ENCODE peak calls at places on chromosomes 13 and 19, in seven cellular contexts. One of them, this sample, is unnamed.

GRCh38 chr13:110447058-110447511 is 114.4 kb downstream of the RAB20 start:
- DNase-seq in H9: no peak
- DNase-seq in stimulated activated CD4-positive, alpha-beta T cell treated with anti-CD3 and anti-CD28 coated beads, Interleukin-12 subunit alpha, Interleukin-12 subunit beta, amount 100 ng/mL, for 4 hours: no peak
- DNase-seq in dermis microvascular lymphatic vessel endothelial cell: no peak
- DNase-seq in AG08396: no peak
- DNase-seq in GF-D8: no peak
- DNase-seq in GM12865: peak
- DNase-seq in this sample: no peak

GRCh38 chr19:52959613-52960295 is 2.9 kb downstream of the ZNF816 start:
- DNase-seq in GF-D8: no peak
- DNase-seq in AG08396: no peak
- DNase-seq in stimulated activated CD4-positive, alpha-beta T cell treated with anti-CD3 and anti-CD28 coated beads, Interleukin-12 subunit alpha, Interleukin-12 subunit beta, amount 100 ng/mL, for 4 hours: no peak
- DNase-seq in H9: no peak
- DNase-seq in GM12865: no peak
- DNase-seq in dermis microvascular lymphatic vessel endothelial cell: no peak
- DNase-seq in this sample: no peak

GRCh38 chr19:33436360-33437345 is 63.1 kb downstream of the CEBPG start:
- DNase-seq in stimulated activated CD4-positive, alpha-beta T cell treated with anti-CD3 and anti-CD28 coated beads, Interleukin-12 subunit alpha, Interleukin-12 subunit beta, amount 100 ng/mL, for 4 hours: no peak
- DNase-seq in AG08396: no peak
- DNase-seq in H9: no peak
- DNase-seq in GM12865: no peak
- DNase-seq in dermis microvascular lymphatic vessel endothelial cell: no peak
- DNase-seq in GF-D8: no peak
- DNase-seq in this sample: no peak

GRCh38 chr13:113949546-113949945 is 24.3 kb downstream of the C13orf46 start:
- DNase-seq in GM12865: no peak
- DNase-seq in stimulated activated CD4-positive, alpha-beta T cell treated with anti-CD3 and anti-CD28 coated beads, Interleukin-12 subunit alpha, Interleukin-12 subunit beta, amount 100 ng/mL, for 4 hours: no peak
- DNase-seq in AG08396: no peak
- DNase-seq in H9: no peak
- DNase-seq in dermis microvascular lymphatic vessel endothelial cell: no peak
- DNase-seq in GF-D8: no peak
- DNase-seq in this sample: no peak

GRCh38 chr13:30829145-30829544 is 76.9 kb upstream of the MEDAG start:
- DNase-seq in GM12865: no peak
- DNase-seq in dermis microvascular lymphatic vessel endothelial cell: no peak
- DNase-seq in GF-D8: no peak
- DNase-seq in stimulated activated CD4-positive, alpha-beta T cell treated with anti-CD3 and anti-CD28 coated beads, Interleukin-12 subunit alpha, Interleukin-12 subunit beta, amount 100 ng/mL, for 4 hours: no peak
- DNase-seq in AG08396: peak
- DNase-seq in H9: no peak
- DNase-seq in this sample: no peak

GRCh38 chr19:13044160-13044853 is 49.0 kb downstream of the NFIX start:
- DNase-seq in GM12865: no peak
- DNase-seq in dermis microvascular lymphatic vessel endothelial cell: no peak
- DNase-seq in GF-D8: no peak
- DNase-seq in H9: no peak
- DNase-seq in AG08396: no peak
- DNase-seq in stimulated activated CD4-positive, alpha-beta T cell treated with anti-CD3 and anti-CD28 coated beads, Interleukin-12 subunit alpha, Interleukin-12 subunit beta, amount 100 ng/mL, for 4 hours: no peak
- DNase-seq in this sample: peak

GRCh38 chr19:49930483-49931011 is 1.2 kb upstream of the NUP62 start:
- DNase-seq in stimulated activated CD4-positive, alpha-beta T cell treated with anti-CD3 and anti-CD28 coated beads, Interleukin-12 subunit alpha, Interleukin-12 subunit beta, amount 100 ng/mL, for 4 hours: no peak
- DNase-seq in H9: peak
- DNase-seq in dermis microvascular lymphatic vessel endothelial cell: no peak
- DNase-seq in GM12865: no peak
- DNase-seq in AG08396: no peak
- DNase-seq in GF-D8: no peak
- DNase-seq in this sample: no peak

GRCh38 chr19:5877869-5878268 is 7.5 kb upstream of the FUT5 start:
- DNase-seq in GF-D8: no peak
- DNase-seq in H9: no peak
- DNase-seq in dermis microvascular lymphatic vessel endothelial cell: no peak
- DNase-seq in AG08396: no peak
- DNase-seq in GM12865: no peak
- DNase-seq in stimulated activated CD4-positive, alpha-beta T cell treated with anti-CD3 and anti-CD28 coated beads, Interleukin-12 subunit alpha, Interleukin-12 subunit beta, amount 100 ng/mL, for 4 hours: no peak
- DNase-seq in this sample: no peak

GRCh38 chr19:54172764-54173699 is at the start of gene TMC4:
- DNase-seq in stimulated activated CD4-positive, alpha-beta T cell treated with anti-CD3 and anti-CD28 coated beads, Interleukin-12 subunit alpha, Interleukin-12 subunit beta, amount 100 ng/mL, for 4 hours: no peak
- DNase-seq in dermis microvascular lymphatic vessel endothelial cell: no peak
- DNase-seq in GF-D8: no peak
- DNase-seq in GM12865: no peak
- DNase-seq in AG08396: peak
- DNase-seq in H9: peak
- DNase-seq in this sample: no peak

GRCh38 chr19:35013820-35014754 is 14.0 kb downstream of the GRAMD1A start:
- DNase-seq in H9: no peak
- DNase-seq in dermis microvascular lymphatic vessel endothelial cell: no peak
- DNase-seq in GF-D8: peak
- DNase-seq in AG08396: no peak
- DNase-seq in stimulated activated CD4-positive, alpha-beta T cell treated with anti-CD3 and anti-CD28 coated beads, Interleukin-12 subunit alpha, Interleukin-12 subunit beta, amount 100 ng/mL, for 4 hours: no peak
- DNase-seq in GM12865: peak
- DNase-seq in this sample: peak

GRCh38 chr13:95948646-95949045 is 104.6 kb downstream of the UGGT2 start:
- DNase-seq in GM12865: no peak
- DNase-seq in H9: no peak
- DNase-seq in AG08396: no peak
- DNase-seq in dermis microvascular lymphatic vessel endothelial cell: no peak
- DNase-seq in GF-D8: no peak
- DNase-seq in stimulated activated CD4-positive, alpha-beta T cell treated with anti-CD3 and anti-CD28 coated beads, Interleukin-12 subunit alpha, Interleukin-12 subunit beta, amount 100 ng/mL, for 4 hours: no peak
- DNase-seq in this sample: no peak

GRCh38 chr19:13834308-13834790 is 39.1 kb downstream of the ZSWIM4 start:
- DNase-seq in H9: peak
- DNase-seq in GM12865: no peak
- DNase-seq in GF-D8: no peak
- DNase-seq in dermis microvascular lymphatic vessel endothelial cell: no peak
- DNase-seq in AG08396: peak
- DNase-seq in stimulated activated CD4-positive, alpha-beta T cell treated with anti-CD3 and anti-CD28 coated beads, Interleukin-12 subunit alpha, Interleukin-12 subunit beta, amount 100 ng/mL, for 4 hours: no peak
- DNase-seq in this sample: no peak

GRCh38 chr13:33752631-33753030 is 65.3 kb upstream of the RFC3 start:
- DNase-seq in stimulated activated CD4-positive, alpha-beta T cell treated with anti-CD3 and anti-CD28 coated beads, Interleukin-12 subunit alpha, Interleukin-12 subunit beta, amount 100 ng/mL, for 4 hours: no peak
- DNase-seq in H9: no peak
- DNase-seq in GM12865: no peak
- DNase-seq in AG08396: no peak
- DNase-seq in GF-D8: no peak
- DNase-seq in dermis microvascular lymphatic vessel endothelial cell: no peak
- DNase-seq in this sample: no peak

GRCh38 chr19:1272423-1273262 is 2.7 kb upstream of the FAM174C start:
- DNase-seq in GM12865: no peak
- DNase-seq in dermis microvascular lymphatic vessel endothelial cell: no peak
- DNase-seq in AG08396: no peak
- DNase-seq in H9: no peak
- DNase-seq in stimulated activated CD4-positive, alpha-beta T cell treated with anti-CD3 and anti-CD28 coated beads, Interleukin-12 subunit alpha, Interleukin-12 subunit beta, amount 100 ng/mL, for 4 hours: no peak
- DNase-seq in GF-D8: no peak
- DNase-seq in this sample: no peak

GRCh38 chr13:46071590-46072249 is 19.2 kb upstream of the ZC3H13 start:
- DNase-seq in stimulated activated CD4-positive, alpha-beta T cell treated with anti-CD3 and anti-CD28 coated beads, Interleukin-12 subunit alpha, Interleukin-12 subunit beta, amount 100 ng/mL, for 4 hours: no peak
- DNase-seq in GF-D8: no peak
- DNase-seq in dermis microvascular lymphatic vessel endothelial cell: no peak
- DNase-seq in GM12865: peak
- DNase-seq in H9: peak
- DNase-seq in AG08396: no peak
- DNase-seq in this sample: no peak

GRCh38 chr19:57282011-57282636 is 1.8 kb downstream of the ZNF460 start:
- DNase-seq in GM12865: peak
- DNase-seq in stimulated activated CD4-positive, alpha-beta T cell treated with anti-CD3 and anti-CD28 coated beads, Interleukin-12 subunit alpha, Interleukin-12 subunit beta, amount 100 ng/mL, for 4 hours: no peak
- DNase-seq in GF-D8: no peak
- DNase-seq in H9: no peak
- DNase-seq in dermis microvascular lymphatic vessel endothelial cell: no peak
- DNase-seq in AG08396: no peak
- DNase-seq in this sample: no peak

GRCh38 chr19:37905936-37906867 is at the start of gene WDR87:
- DNase-seq in GF-D8: no peak
- DNase-seq in dermis microvascular lymphatic vessel endothelial cell: peak
- DNase-seq in H9: peak
- DNase-seq in AG08396: peak
- DNase-seq in stimulated activated CD4-positive, alpha-beta T cell treated with anti-CD3 and anti-CD28 coated beads, Interleukin-12 subunit alpha, Interleukin-12 subunit beta, amount 100 ng/mL, for 4 hours: peak
- DNase-seq in GM12865: peak
- DNase-seq in this sample: peak

GRCh38 chr13:66074018-66074615 is 1156.0 kb downstream of the PCDH9 start:
- DNase-seq in H9: no peak
- DNase-seq in GF-D8: no peak
- DNase-seq in GM12865: no peak
- DNase-seq in stimulated activated CD4-positive, alpha-beta T cell treated with anti-CD3 and anti-CD28 coated beads, Interleukin-12 subunit alpha, Interleukin-12 subunit beta, amount 100 ng/mL, for 4 hours: no peak
- DNase-seq in dermis microvascular lymphatic vessel endothelial cell: no peak
- DNase-seq in AG08396: no peak
- DNase-seq in this sample: no peak

GRCh38 chr19:19227217-19227616 is 15.5 kb downstream of the NCAN start:
- DNase-seq in dermis microvascular lymphatic vessel endothelial cell: no peak
- DNase-seq in GF-D8: no peak
- DNase-seq in H9: no peak
- DNase-seq in GM12865: no peak
- DNase-seq in AG08396: no peak
- DNase-seq in stimulated activated CD4-positive, alpha-beta T cell treated with anti-CD3 and anti-CD28 coated beads, Interleukin-12 subunit alpha, Interleukin-12 subunit beta, amount 100 ng/mL, for 4 hours: no peak
- DNase-seq in this sample: no peak

GRCh38 chr19:13404236-13404635 is 102.0 kb downstream of the CACNA1A start:
- DNase-seq in dermis microvascular lymphatic vessel endothelial cell: no peak
- DNase-seq in stimulated activated CD4-positive, alpha-beta T cell treated with anti-CD3 and anti-CD28 coated beads, Interleukin-12 subunit alpha, Interleukin-12 subunit beta, amount 100 ng/mL, for 4 hours: no peak
- DNase-seq in GF-D8: no peak
- DNase-seq in GM12865: no peak
- DNase-seq in AG08396: no peak
- DNase-seq in H9: no peak
- DNase-seq in this sample: no peak

GRCh38 chr13:21576424-21576823 is 27.5 kb downstream of the MICU2 start:
- DNase-seq in H9: no peak
- DNase-seq in GM12865: no peak
- DNase-seq in GF-D8: no peak
- DNase-seq in dermis microvascular lymphatic vessel endothelial cell: no peak
- DNase-seq in AG08396: no peak
- DNase-seq in stimulated activated CD4-positive, alpha-beta T cell treated with anti-CD3 and anti-CD28 coated beads, Interleukin-12 subunit alpha, Interleukin-12 subunit beta, amount 100 ng/mL, for 4 hours: no peak
- DNase-seq in this sample: no peak

GRCh38 chr19:14536926-14537692 is 7.7 kb downstream of the TECR start:
- DNase-seq in GM12865: peak
- DNase-seq in H9: peak
- DNase-seq in AG08396: peak
- DNase-seq in stimulated activated CD4-positive, alpha-beta T cell treated with anti-CD3 and anti-CD28 coated beads, Interleukin-12 subunit alpha, Interleukin-12 subunit beta, amount 100 ng/mL, for 4 hours: peak
- DNase-seq in dermis microvascular lymphatic vessel endothelial cell: no peak
- DNase-seq in GF-D8: no peak
- DNase-seq in this sample: no peak

GRCh38 chr13:93038187-93038586 is 188.4 kb upstream of the GPC6 start:
- DNase-seq in stimulated activated CD4-positive, alpha-beta T cell treated with anti-CD3 and anti-CD28 coated beads, Interleukin-12 subunit alpha, Interleukin-12 subunit beta, amount 100 ng/mL, for 4 hours: no peak
- DNase-seq in dermis microvascular lymphatic vessel endothelial cell: no peak
- DNase-seq in H9: no peak
- DNase-seq in GF-D8: no peak
- DNase-seq in GM12865: no peak
- DNase-seq in AG08396: no peak
- DNase-seq in this sample: no peak

GRCh38 chr19:46515290-46515609 is 19.6 kb upstream of the PNMA8B start:
- DNase-seq in dermis microvascular lymphatic vessel endothelial cell: no peak
- DNase-seq in GM12865: no peak
- DNase-seq in GF-D8: no peak
- DNase-seq in stimulated activated CD4-positive, alpha-beta T cell treated with anti-CD3 and anti-CD28 coated beads, Interleukin-12 subunit alpha, Interleukin-12 subunit beta, amount 100 ng/mL, for 4 hours: no peak
- DNase-seq in AG08396: no peak
- DNase-seq in H9: no peak
- DNase-seq in this sample: no peak

GRCh38 chr19:10364644-10365043 is 15.7 kb downstream of the TYK2 start:
- DNase-seq in dermis microvascular lymphatic vessel endothelial cell: no peak
- DNase-seq in GM12865: no peak
- DNase-seq in AG08396: no peak
- DNase-seq in GF-D8: no peak
- DNase-seq in stimulated activated CD4-positive, alpha-beta T cell treated with anti-CD3 and anti-CD28 coated beads, Interleukin-12 subunit alpha, Interleukin-12 subunit beta, amount 100 ng/mL, for 4 hours: no peak
- DNase-seq in H9: no peak
- DNase-seq in this sample: no peak

GRCh38 chr19:18269336-18269735 is 4.9 kb downstream of the IQCN start:
- DNase-seq in H9: no peak
- DNase-seq in AG08396: no peak
- DNase-seq in dermis microvascular lymphatic vessel endothelial cell: no peak
- DNase-seq in GF-D8: no peak
- DNase-seq in GM12865: no peak
- DNase-seq in stimulated activated CD4-positive, alpha-beta T cell treated with anti-CD3 and anti-CD28 coated beads, Interleukin-12 subunit alpha, Interleukin-12 subunit beta, amount 100 ng/mL, for 4 hours: no peak
- DNase-seq in this sample: no peak

GRCh38 chr13:30151398-30151797 is 156.0 kb downstream of the KATNAL1 start:
- DNase-seq in GM12865: no peak
- DNase-seq in H9: no peak
- DNase-seq in AG08396: no peak
- DNase-seq in stimulated activated CD4-positive, alpha-beta T cell treated with anti-CD3 and anti-CD28 coated beads, Interleukin-12 subunit alpha, Interleukin-12 subunit beta, amount 100 ng/mL, for 4 hours: no peak
- DNase-seq in dermis microvascular lymphatic vessel endothelial cell: no peak
- DNase-seq in GF-D8: no peak
- DNase-seq in this sample: peak

GRCh38 chr19:46408611-46409039 is 4.7 kb downstream of the CCDC8 start:
- DNase-seq in AG08396: no peak
- DNase-seq in dermis microvascular lymphatic vessel endothelial cell: no peak
- DNase-seq in GF-D8: no peak
- DNase-seq in stimulated activated CD4-positive, alpha-beta T cell treated with anti-CD3 and anti-CD28 coated beads, Interleukin-12 subunit alpha, Interleukin-12 subunit beta, amount 100 ng/mL, for 4 hours: no peak
- DNase-seq in GM12865: no peak
- DNase-seq in H9: no peak
- DNase-seq in this sample: no peak

GRCh38 chr13:90757127-90757680 is 590.3 kb upstream of the MIR17HG start:
- DNase-seq in stimulated activated CD4-positive, alpha-beta T cell treated with anti-CD3 and anti-CD28 coated beads, Interleukin-12 subunit alpha, Interleukin-12 subunit beta, amount 100 ng/mL, for 4 hours: no peak
- DNase-seq in GM12865: no peak
- DNase-seq in H9: no peak
- DNase-seq in AG08396: no peak
- DNase-seq in dermis microvascular lymphatic vessel endothelial cell: no peak
- DNase-seq in GF-D8: no peak
- DNase-seq in this sample: no peak

GRCh38 chr19:10145031-10145430 is 25.3 kb upstream of the EIF3G start:
- DNase-seq in H9: no peak
- DNase-seq in stimulated activated CD4-positive, alpha-beta T cell treated with anti-CD3 and anti-CD28 coated beads, Interleukin-12 subunit alpha, Interleukin-12 subunit beta, amount 100 ng/mL, for 4 hours: no peak
- DNase-seq in dermis microvascular lymphatic vessel endothelial cell: no peak
- DNase-seq in AG08396: no peak
- DNase-seq in GM12865: no peak
- DNase-seq in GF-D8: no peak
- DNase-seq in this sample: no peak

GRCh38 chr19:50173144-50173543 is 10.1 kb upstream of the IZUMO2 start:
- DNase-seq in AG08396: no peak
- DNase-seq in H9: no peak
- DNase-seq in GM12865: peak
- DNase-seq in dermis microvascular lymphatic vessel endothelial cell: no peak
- DNase-seq in GF-D8: no peak
- DNase-seq in stimulated activated CD4-positive, alpha-beta T cell treated with anti-CD3 and anti-CD28 coated beads, Interleukin-12 subunit alpha, Interleukin-12 subunit beta, amount 100 ng/mL, for 4 hours: no peak
- DNase-seq in this sample: peak

GRCh38 chr13:89726690-89727435 is 1620.6 kb upstream of the MIR17HG start:
- DNase-seq in stimulated activated CD4-positive, alpha-beta T cell treated with anti-CD3 and anti-CD28 coated beads, Interleukin-12 subunit alpha, Interleukin-12 subunit beta, amount 100 ng/mL, for 4 hours: no peak
- DNase-seq in H9: no peak
- DNase-seq in dermis microvascular lymphatic vessel endothelial cell: no peak
- DNase-seq in GF-D8: no peak
- DNase-seq in GM12865: no peak
- DNase-seq in AG08396: no peak
- DNase-seq in this sample: no peak

GRCh38 chr19:17260842-17261325 is 3.7 kb downstream of the USHBP1 start:
- DNase-seq in stimulated activated CD4-positive, alpha-beta T cell treated with anti-CD3 and anti-CD28 coated beads, Interleukin-12 subunit alpha, Interleukin-12 subunit beta, amount 100 ng/mL, for 4 hours: peak
- DNase-seq in GF-D8: peak
- DNase-seq in dermis microvascular lymphatic vessel endothelial cell: peak
- DNase-seq in H9: peak
- DNase-seq in GM12865: peak
- DNase-seq in AG08396: peak
- DNase-seq in this sample: peak

GRCh38 chr19:48862827-48863226 is 5.6 kb downstream of the PLEKHA4 start:
- DNase-seq in GM12865: no peak
- DNase-seq in H9: no peak
- DNase-seq in stimulated activated CD4-positive, alpha-beta T cell treated with anti-CD3 and anti-CD28 coated beads, Interleukin-12 subunit alpha, Interleukin-12 subunit beta, amount 100 ng/mL, for 4 hours: no peak
- DNase-seq in AG08396: no peak
- DNase-seq in dermis microvascular lymphatic vessel endothelial cell: no peak
- DNase-seq in GF-D8: no peak
- DNase-seq in this sample: no peak

GRCh38 chr13:101488734-101489133 is 36.3 kb downstream of the ITGBL1 start:
- DNase-seq in stimulated activated CD4-positive, alpha-beta T cell treated with anti-CD3 and anti-CD28 coated beads, Interleukin-12 subunit alpha, Interleukin-12 subunit beta, amount 100 ng/mL, for 4 hours: no peak
- DNase-seq in AG08396: no peak
- DNase-seq in GF-D8: no peak
- DNase-seq in GM12865: no peak
- DNase-seq in dermis microvascular lymphatic vessel endothelial cell: no peak
- DNase-seq in H9: no peak
- DNase-seq in this sample: no peak